ENCODE peak calls at places on chromosome 16, in six cellular contexts. R is GM12865; Q is heart left ventricle; C is CD4-positive, alpha-beta T cell; O is foreskin fibroblast; T is endothelial cell. U is an unnamed sample.

GRCh38 chr16:3467920-3468319 is 24.4 kb downstream of the NAA60 start:
- DNase-seq in T (no peak), O (peak; percentile 49), R (no peak), Q (no peak), C (no peak), U (peak; percentile 23)

GRCh38 chr16:85090166-85090565 is 22.1 kb downstream of the CIBAR2 start:
- DNase-seq in Q (peak; percentile 33), O (no peak), R (no peak), T (no peak), C (no peak), U (no peak)

GRCh38 chr16:84379008-84379730 is 10.8 kb downstream of the ATP2C2 start:
- DNase-seq in R (no peak), T (no peak), O (no peak), C (no peak), Q (no peak), U (no peak)

GRCh38 chr16:19898924-19899604 is 14.4 kb upstream of the GPRC5B start:
- DNase-seq in T (peak; percentile 74), Q (no peak), C (no peak), R (peak; percentile 63), O (peak; percentile 35), U (peak; percentile 66)

GRCh38 chr16:50035468-50035992 is 10.5 kb downstream of the CNEP1R1 start:
- DNase-seq in Q (no peak), O (no peak), R (no peak), T (no peak), C (no peak), U (no peak)

GRCh38 chr16:8691728-8692127 is 17.3 kb downstream of the ABAT start:
- DNase-seq in C (no peak), Q (no peak), O (no peak), R (no peak), T (no peak), U (no peak)

GRCh38 chr16:64242510-64242909 is 879.4 kb downstream of the CDH11 start:
- DNase-seq in O (no peak), T (no peak), C (no peak), Q (no peak), R (no peak), U (no peak)

GRCh38 chr16:67457611-67458010 is 23.3 kb downstream of the ATP6V0D1 start:
- DNase-seq in Q (no peak), T (no peak), O (no peak), C (no peak), R (no peak), U (no peak)

GRCh38 chr16:76854234-76854633 is 336.8 kb upstream of the MON1B start:
- DNase-seq in R (no peak), T (no peak), O (no peak), C (no peak), Q (no peak), U (no peak)

GRCh38 chr16:9836118-9836736 is 346.0 kb downstream of the GRIN2A start:
- DNase-seq in T (peak; percentile 48), C (no peak), Q (no peak), O (no peak), R (peak; percentile 26), U (no peak)

GRCh38 chr16:59878479-59878878 is 1144.4 kb upstream of the GOT2 start:
- DNase-seq in O (peak; percentile 62), C (no peak), T (no peak), R (no peak), Q (no peak), U (no peak)

GRCh38 chr16:66913711-66914110 is 5.0 kb downstream of the CDH16 start:
- DNase-seq in T (no peak), C (no peak), Q (no peak), R (no peak), O (no peak), U (no peak)

GRCh38 chr16:81004646-81005353 is 1.9 kb downstream of the CMC2 start:
- DNase-seq in Q (no peak), O (peak; percentile 28), R (peak; percentile 69), C (no peak), T (peak; percentile 25), U (peak; percentile 49)

GRCh38 chr16:27671410-27671809 is 121.5 kb downstream of the KATNIP start:
- DNase-seq in C (no peak), O (no peak), Q (no peak), R (no peak), T (no peak), U (no peak)

GRCh38 chr16:72554935-72555334 is 383.0 kb upstream of the PMFBP1 start:
- DNase-seq in R (no peak), T (no peak), Q (no peak), O (no peak), C (no peak), U (no peak)

GRCh38 chr16:69909043-69909442 is 42.1 kb upstream of the CLEC18A start:
- DNase-seq in T (no peak), O (no peak), C (no peak), Q (no peak), R (no peak), U (no peak)

GRCh38 chr16:89732142-89732917 is 11.0 kb downstream of the ZNF276 start:
- DNase-seq in Q (no peak), C (no peak), T (no peak), O (no peak), R (no peak), U (no peak)

GRCh38 chr16:88649924-88650748 is 717 bp downstream of the CYBA start:
- DNase-seq in R (peak; percentile 60), T (no peak), C (peak; percentile 56), Q (no peak), O (peak; percentile 24), U (peak; percentile 45)

GRCh38 chr16:31708348-31708747 is 165.3 kb upstream of the ZNF267 start:
- DNase-seq in R (no peak), O (no peak), C (no peak), T (no peak), Q (no peak), U (no peak)

DNA sequence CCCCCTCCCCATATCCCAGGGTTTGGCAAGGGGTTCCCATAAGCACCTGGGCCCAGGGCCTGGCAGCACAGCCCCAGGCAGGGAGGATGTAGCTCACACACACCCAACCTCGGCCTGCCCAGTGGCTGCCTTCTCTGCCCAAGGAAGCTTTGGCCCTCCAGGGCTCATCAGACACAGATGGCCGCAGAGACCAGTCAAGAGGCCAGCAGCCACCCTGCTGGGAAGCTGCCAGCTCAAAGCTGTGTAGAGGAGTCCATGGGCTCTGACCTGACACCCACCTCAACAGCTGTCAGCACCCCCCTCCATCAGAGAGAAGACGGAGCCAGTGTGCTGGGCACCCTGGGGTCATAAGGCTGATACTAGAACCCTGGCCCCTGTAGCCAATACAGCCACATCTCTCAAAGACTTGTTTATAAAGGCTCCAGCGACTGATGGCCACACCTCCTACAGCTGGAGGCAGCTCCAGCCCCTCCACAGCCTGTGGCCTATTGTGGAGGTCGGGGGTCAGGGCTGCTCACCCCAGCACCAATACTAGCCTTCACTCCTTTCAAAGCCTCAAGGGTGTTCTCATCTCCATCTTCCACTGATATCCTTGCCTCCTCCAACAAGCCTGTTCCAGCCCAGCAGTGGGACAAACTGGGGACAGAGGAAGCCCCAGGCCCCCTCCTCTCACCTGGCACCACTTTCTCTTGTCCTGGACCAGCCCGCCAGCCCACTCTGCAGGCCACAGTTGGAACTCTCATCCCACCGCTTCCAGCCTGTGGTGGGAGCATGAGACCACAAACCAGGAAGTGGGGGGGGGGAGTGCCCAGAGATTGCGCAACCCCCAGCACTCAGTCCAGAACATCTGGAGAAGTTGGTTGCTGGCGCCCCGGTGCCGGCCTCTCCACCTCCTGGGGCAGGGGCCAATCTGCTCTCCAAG is 2.2 kb upstream of the MPG start:
- DNase-seq in R (no peak), O (peak; percentile 91), Q (peak; percentile 89), T (peak; percentile 63), C (no peak), U (no peak)
- TF ChIP-seq CTCF in R (no peak), O (peak; percentile 31), Q (peak; percentile 5), T (no peak), C (no peak), U (no peak)

DNA sequence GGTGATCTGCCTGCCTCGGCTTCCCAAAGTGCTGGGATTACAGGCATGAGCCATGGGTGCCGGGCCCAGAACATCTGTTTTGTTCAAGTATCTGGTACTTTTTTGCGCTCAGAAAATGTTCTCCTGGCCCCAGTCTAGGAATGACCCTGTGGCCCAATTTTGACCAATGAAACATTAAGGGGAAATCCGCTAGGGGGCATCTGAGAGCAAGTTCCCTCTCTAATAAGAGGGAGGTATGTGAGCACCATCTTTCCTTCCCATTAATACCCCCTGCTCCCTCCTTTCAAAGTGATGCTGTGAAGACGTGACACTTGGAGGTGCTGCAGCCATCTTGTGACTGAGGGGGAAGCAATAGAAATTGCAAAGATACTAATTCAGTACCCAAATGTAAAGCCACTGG is 16.5 kb upstream of the CLEC3A start:
- DNase-seq in C (no peak), R (peak; percentile 21), Q (no peak), T (peak; percentile 22), O (no peak), U (peak; percentile 7)
- TF ChIP-seq CTCF in C (no peak), R (peak; percentile 47), Q (no peak), T (peak; percentile 47), O (no peak), U (peak; percentile 12)

GRCh38 chr16:83356266-83356665 is 451.5 kb upstream of the HSBP1 start:
- DNase-seq in O (peak; percentile 47), R (peak; percentile 63), T (peak; percentile 25), Q (no peak), C (no peak), U (peak; percentile 24)
- TF ChIP-seq CTCF in O (peak; percentile 73), R (peak; percentile 75), T (peak; percentile 48), Q (peak; percentile 49), C (peak; percentile 19), U (peak; percentile 48)

GRCh38 chr16:17921357-17921978 is 415.1 kb downstream of the NPIPA8 start:
- DNase-seq in O (no peak), C (peak; percentile 48), T (peak; percentile 53), R (peak; percentile 72), Q (no peak), U (peak; percentile 76)
- TF ChIP-seq CTCF in O (peak; percentile 37), C (peak; percentile 44), T (peak; percentile 75), R (peak; percentile 84), Q (peak; percentile 18), U (peak; percentile 65)

GRCh38 chr16:46830417-46830901 is 521 bp downstream of the C16orf87 start:
- DNase-seq in T (peak; percentile 47), C (peak; percentile 47), Q (peak; percentile 71), O (no peak), R (peak; percentile 51), U (peak; percentile 38)

GRCh38 chr16:46830902-46831647 is at the start of gene C16orf87:
- DNase-seq in T (peak; percentile 92), C (peak; percentile 90), Q (peak; percentile 96), R (peak; percentile 97), O (peak; percentile 90), U (peak; percentile 92)

GRCh38 chr16:46833465-46833810 is 2.5 kb upstream of the C16orf87 start:
- DNase-seq in T (no peak), O (no peak), Q (no peak), R (no peak), C (no peak), U (no peak)

GRCh38 chr16:46836521-46837292 is 5.7 kb upstream of the C16orf87 start:
- DNase-seq in O (no peak), R (no peak), T (no peak), C (no peak), Q (no peak), U (no peak)

GRCh38 chr16:46832757-46833464 is 1.9 kb upstream of the C16orf87 start:
- DNase-seq in Q (no peak), T (no peak), C (no peak), O (no peak), R (no peak), U (no peak)
- TF ChIP-seq CTCF in Q (no peak), T (no peak), C (no peak), O (no peak), R (no peak), U (no peak)

GRCh38 chr16:23367988-23368387 is 65.9 kb downstream of the SCNN1B start:
- DNase-seq in T (no peak), Q (no peak), O (no peak), C (no peak), R (no peak), U (no peak)
- TF ChIP-seq CTCF in T (no peak), Q (no peak), O (no peak), C (no peak), R (no peak), U (no peak)

GRCh38 chr16:56588781-56589140 is 567 bp upstream of the MT3 start:
- DNase-seq in O (no peak), T (no peak), R (no peak), Q (no peak), C (no peak), U (no peak)
- TF ChIP-seq CTCF in O (no peak), T (no peak), R (no peak), Q (no peak), C (no peak), U (no peak)